ENCODE peak calls at places on chromosomes 3 and 15, in five cellular contexts. F is activated CD4-positive, alpha-beta T cell treated with anti-CD3 and anti-CD28 coated beads, Interleukin-2, amount 50 U/mL, for 24 hours; E is KG1; A is memory B cell; Y is stimulated activated CD4-positive, alpha-beta T cell treated with anti-CD3 and anti-CD28 coated beads, Interleukin-1b, Interleukin-23, amount 100 ng/mL, for 1 hour. J is an unnamed sample.

GRCh38 chr3:190786898-190787297 is 75.6 kb downstream of the GMNC start:
- DNase-seq in F (no peak), E (no peak), A (no peak), Y (no peak), J (no peak)

GRCh38 chr3:188827593-188827992 is 344.2 kb upstream of the TPRG1 start:
- DNase-seq in F (no peak), E (no peak), A (no peak), Y (no peak), J (no peak)

GRCh38 chr15:26115229-26115943 is 252.3 kb upstream of the ATP10A start:
- DNase-seq in F (no peak), E (no peak), A (no peak), Y (no peak), J (no peak)

GRCh38 chr15:38688761-38689160 is 124.1 kb upstream of the RASGRP1 start:
- DNase-seq in F (peak), E (no peak), A (no peak), Y (no peak), J (no peak)

GRCh38 chr3:189392969-189393368 is 221.2 kb downstream of the TPRG1 start:
- DNase-seq in F (no peak), E (no peak), A (no peak), Y (no peak), J (no peak)

GRCh38 chr3:146187334-146187950 is 26.5 kb upstream of the PLOD2 start:
- DNase-seq in F (no peak), E (no peak), A (no peak), Y (no peak), J (no peak)

GRCh38 chr3:161316006-161316689 is 55.2 kb downstream of the SPTSSB start:
- DNase-seq in F (no peak), E (no peak), A (no peak), Y (no peak), J (no peak)

GRCh38 chr15:53128652-53129051 is 338.5 kb upstream of the ONECUT1 start:
- DNase-seq in F (no peak), E (no peak), A (no peak), Y (no peak), J (no peak)

GRCh38 chr15:58608129-58608590 is 141.3 kb downstream of the ADAM10 start:
- DNase-seq in F (no peak), E (no peak), A (no peak), Y (no peak), J (no peak)

GRCh38 chr3:108223928-108224327 is 1.7 kb upstream of the IFT57 start:
- DNase-seq in F (no peak), E (peak), A (no peak), Y (no peak), J (peak)

GRCh38 chr3:128969993-128970740 is 23.7 kb downstream of the CFAP92 start:
- DNase-seq in F (peak), E (no peak), A (peak), Y (peak), J (no peak)

GRCh38 chr3:2657971-2658370 is 452.2 kb downstream of the IL5RA start:
- DNase-seq in F (no peak), E (no peak), A (no peak), Y (no peak), J (no peak)

GRCh38 chr3:40930131-40930538 is 269.2 kb upstream of the CTNNB1 start:
- DNase-seq in F (no peak), E (no peak), A (no peak), Y (no peak), J (no peak)

GRCh38 chr15:88376574-88377174 is 90.5 kb downstream of the MRPL46 start:
- DNase-seq in F (no peak), E (no peak), A (no peak), Y (no peak), J (no peak)

GRCh38 chr15:81001180-81002003 is 669 bp downstream of the TLNRD1 start:
- DNase-seq in F (no peak), E (no peak), A (peak), Y (no peak), J (no peak)

GRCh38 chr3:190238871-190239270 is 83.4 kb downstream of the CLDN1 start:
- DNase-seq in F (no peak), E (no peak), A (no peak), Y (no peak), J (no peak)

GRCh38 chr15:52331490-52332240 is 36.1 kb upstream of the MYO5C start:
- DNase-seq in F (peak), E (peak), A (peak), Y (peak), J (no peak)

GRCh38 chr15:59453474-59454215 is 15.7 kb downstream of the FAM81A start:
- DNase-seq in F (no peak), E (no peak), A (no peak), Y (no peak), J (no peak)

GRCh38 chr15:77417642-77418041 is 2.3 kb downstream of the PEAK1 start:
- DNase-seq in F (no peak), E (no peak), A (no peak), Y (no peak), J (no peak)

J was measured in SIG-M5.